ENCODE peak calls at places on chromosomes 1 and 21, in six cellular contexts. F, G, J, Q, P and M are unnamed samples.
A peak's percentile ranks its signal among the peaks of the same experiment; 100 is the strongest.

GRCh38 chr1:34785875-34786470 is 5.0 kb downstream of the GJB3 start:
- DNase-seq in F (no peak), G (no peak), J (no peak), Q (no peak), P (no peak), M (no peak)

GRCh38 chr1:48114596-48115384 is 107.7 kb upstream of the SLC5A9 start:
- DNase-seq in F (no peak), G (no peak), J (no peak), Q (no peak), P (no peak), M (no peak)

GRCh38 chr1:151533870-151534269 is 6.2 kb upstream of the TUFT1 start:
- DNase-seq in F (no peak), G (no peak), J (no peak), Q (no peak), P (no peak), M (no peak)

GRCh38 chr1:35433714-35434113 is 123.5 kb downstream of the KIAA0319L start:
- DNase-seq in F (no peak), G (no peak), J (no peak), Q (no peak), P (no peak), M (no peak)

GRCh38 chr1:2504949-2505272 is 21.5 kb downstream of the PANK4 start:
- DNase-seq in F (no peak), G (no peak), J (no peak), Q (no peak), P (no peak), M (no peak)

GRCh38 chr1:48073773-48074172 is 76.6 kb upstream of the TRABD2B start:
- DNase-seq in F (no peak), G (no peak), J (no peak), Q (no peak), P (no peak), M (no peak)

GRCh38 chr1:247118946-247119446 is 14.8 kb upstream of the ZNF669 start:
- DNase-seq in F (no peak), G (no peak), J (no peak), Q (peak; percentile 89), P (no peak), M (peak; percentile 59)

GRCh38 chr1:23341829-23342697 is 2.0 kb downstream of the HNRNPR start:
- DNase-seq in F (no peak), G (no peak), J (no peak), Q (no peak), P (no peak), M (no peak)

GRCh38 chr1:203215573-203215972 is 13.9 kb downstream of the CHIT1 start:
- DNase-seq in F (no peak), G (no peak), J (no peak), Q (no peak), P (no peak), M (peak; percentile 24)

GRCh38 chr21:23016617-23017016 is 2018.4 kb downstream of the NCAM2 start:
- DNase-seq in F (no peak), G (no peak), J (no peak), Q (no peak), P (no peak), M (peak; percentile 37)
- H3K9me3 ChIP-seq in F (peaks cover 5% of the 10 kb centered on the region), G (no peaks in the 10 kb centered on the region), J (no peaks in the 10 kb centered on the region), Q (no peaks in the 10 kb centered on the region), P (no peaks in the 10 kb centered on the region), M (no peaks in the 10 kb centered on the region)

GRCh38 chr1:156051011-156051725 is 2.4 kb downstream of the UBQLN4 start:
- DNase-seq in F (no peak), G (no peak), J (no peak), Q (no peak), P (no peak), M (no peak)

GRCh38 chr1:156053770-156054499 is at the start of gene UBQLN4:
- DNase-seq in F (peak; percentile 81), G (peak; percentile 89), J (peak; percentile 88), Q (peak; percentile 91), P (peak; percentile 93), M (peak; percentile 92)

GRCh38 chr1:156055343-156055645 is 712 bp downstream of the LAMTOR2 start:
- DNase-seq in F (no peak), G (no peak), J (no peak), Q (no peak), P (no peak), M (no peak)

GRCh38 chr1:156054500-156055342 is at the start of gene LAMTOR2:
- DNase-seq in F (peak; percentile 94), G (peak; percentile 99), J (peak; percentile 99), Q (peak; percentile 99), P (peak; percentile 98), M (peak; percentile 98)

DNA sequence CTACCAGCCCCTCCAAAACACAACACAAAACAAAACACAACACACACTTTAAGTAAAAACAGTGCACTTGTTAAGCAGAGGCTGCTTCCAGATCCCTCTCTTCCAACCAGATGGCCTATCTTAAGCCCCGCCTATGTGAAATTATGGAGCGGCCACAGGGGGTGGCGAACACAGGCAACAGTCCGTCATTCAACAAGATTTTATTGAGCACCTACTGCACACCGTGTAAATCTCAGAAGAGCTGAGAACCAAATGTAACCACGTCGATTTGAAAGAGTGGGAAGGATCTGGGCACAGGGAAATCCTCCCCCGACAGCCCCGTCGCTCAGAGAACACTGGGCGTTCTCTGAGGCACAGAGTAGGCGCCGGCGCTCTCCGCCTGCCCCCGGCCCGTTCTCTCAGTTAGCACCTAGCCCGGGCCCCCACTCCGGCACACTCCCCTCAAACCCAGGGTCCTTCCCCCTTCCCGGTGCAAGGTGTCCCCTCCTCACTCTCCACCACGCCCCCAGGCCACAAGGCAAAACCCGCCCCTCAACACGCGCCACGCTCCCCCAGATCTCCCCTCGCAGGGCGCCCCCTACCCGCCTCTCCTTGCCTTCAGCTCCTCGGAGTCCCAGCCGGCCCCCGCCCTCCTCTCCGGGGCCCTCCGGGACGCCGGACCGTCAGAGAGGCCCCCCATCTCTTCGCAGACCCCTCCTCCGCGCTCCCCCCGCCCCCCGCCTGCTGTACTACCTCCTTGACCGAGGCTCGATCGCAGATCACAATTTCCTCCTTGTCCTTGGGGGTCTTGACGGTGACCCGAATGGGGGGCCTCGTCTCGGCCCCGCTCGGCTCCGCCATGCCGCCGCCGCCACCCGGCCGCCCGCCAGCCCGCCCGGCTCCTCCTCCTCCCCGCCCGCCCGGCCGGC is 482 bp downstream of the UBQLN4 start:
- DNase-seq in F (peak; percentile 69), G (peak; percentile 55), J (peak; percentile 67), Q (peak; percentile 94), P (peak; percentile 51), M (peak; percentile 85)
- TF ChIP-seq CTCF in F (peak; percentile 40), G (no peak), J (no peak), Q (peak; percentile 44), P (no peak), M (peak; percentile 22)

GRCh38 chr1:4689941-4690635 is 35.7 kb downstream of the AJAP1 start:
- DNase-seq in F (no peak), G (no peak), J (no peak), Q (no peak), P (no peak), M (no peak)

GRCh38 chr1:4693316-4693715 is 38.9 kb downstream of the AJAP1 start:
- DNase-seq in F (no peak), G (no peak), J (no peak), Q (no peak), P (no peak), M (no peak)

GRCh38 chr1:4692437-4692836 is 38.0 kb downstream of the AJAP1 start:
- DNase-seq in F (no peak), G (no peak), J (no peak), Q (no peak), P (no peak), M (no peak)

GRCh38 chr1:4690951-4691675 is 36.7 kb downstream of the AJAP1 start:
- DNase-seq in F (no peak), G (no peak), J (no peak), Q (no peak), P (no peak), M (no peak)

GRCh38 chr1:4691766-4692405 is 37.5 kb downstream of the AJAP1 start:
- DNase-seq in F (no peak), G (no peak), J (no peak), Q (no peak), P (no peak), M (no peak)
- H3K9me3 ChIP-seq in F (peaks cover 69% of the 10 kb centered on the region), G (no peaks in the 10 kb centered on the region), J (no peaks in the 10 kb centered on the region), Q (no peaks in the 10 kb centered on the region), P (no peaks in the 10 kb centered on the region), M (no peaks in the 10 kb centered on the region)

DNA sequence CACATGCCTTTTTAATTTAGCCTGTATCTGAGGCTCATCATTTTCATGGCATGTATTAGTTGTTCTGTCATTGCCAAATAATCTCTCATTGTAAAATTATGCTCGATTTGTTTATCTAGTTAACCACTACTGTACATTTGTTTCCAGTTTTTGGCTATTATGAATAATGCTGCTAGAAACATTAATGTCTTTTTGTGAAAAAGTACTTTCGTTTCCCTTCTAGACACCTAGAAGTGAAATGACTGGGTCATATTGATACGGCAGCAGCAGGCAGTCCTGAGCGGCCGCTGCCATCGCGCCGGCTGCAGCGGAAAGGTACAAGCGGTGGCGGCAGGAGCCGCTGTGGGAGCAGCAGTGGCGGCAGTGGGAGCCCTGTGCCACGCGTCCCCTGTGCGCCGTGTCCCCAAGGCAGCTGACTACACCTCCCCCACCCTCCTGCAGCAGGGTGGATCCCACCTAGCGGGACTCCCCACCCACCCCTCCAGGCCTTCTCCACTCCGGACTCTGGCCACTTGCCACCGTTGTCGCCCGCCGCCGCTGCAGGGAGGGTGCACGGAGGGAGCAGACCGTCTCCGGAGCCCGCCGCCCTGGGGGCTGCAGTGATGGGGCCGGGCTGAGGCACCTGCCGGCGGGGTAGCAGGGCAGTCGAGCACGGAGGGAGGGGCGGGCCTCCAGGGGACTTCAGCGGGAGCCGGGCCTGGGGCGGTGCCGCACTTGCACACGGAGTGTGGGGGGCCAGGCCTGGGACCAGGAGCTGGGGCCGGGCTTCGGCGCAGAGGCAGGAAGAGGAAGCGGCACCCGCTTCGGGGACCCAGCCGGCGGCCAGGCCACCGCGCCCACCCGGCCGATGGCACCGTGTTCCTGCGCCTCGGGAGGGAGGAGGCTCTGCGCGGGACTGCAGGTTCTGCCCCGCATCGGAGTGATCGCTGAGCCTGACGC is 66.8 kb upstream of the RGS7 start:
- DNase-seq in F (peak; percentile 63), G (no peak), J (no peak), Q (peak; percentile 80), P (peak; percentile 36), M (peak; percentile 49)
- TF ChIP-seq CTCF in F (peak; percentile 4), G (no peak), J (no peak), Q (no peak), P (no peak), M (peak; percentile 17)

GRCh38 chr1:245652660-245653427 is 498.1 kb downstream of the KIF26B start:
- DNase-seq in F (no peak), G (no peak), J (no peak), Q (no peak), P (no peak), M (no peak)

GRCh38 chr1:245645406-245645805 is 490.6 kb downstream of the KIF26B start:
- DNase-seq in F (no peak), G (no peak), J (no peak), Q (no peak), P (no peak), M (no peak)

GRCh38 chr1:245645894-245646293 is 491.1 kb downstream of the KIF26B start:
- DNase-seq in F (no peak), G (no peak), J (no peak), Q (no peak), P (no peak), M (no peak)

GRCh38 chr1:245650441-245650840 is 495.7 kb downstream of the KIF26B start:
- DNase-seq in F (no peak), G (no peak), J (no peak), Q (no peak), P (no peak), M (no peak)

GRCh38 chr1:245648749-245649517 is 494.1 kb downstream of the KIF26B start:
- DNase-seq in F (no peak), G (no peak), J (no peak), Q (no peak), P (no peak), M (no peak)
- H3K9me3 ChIP-seq in F (no peaks in the 10 kb centered on the region), G (no peaks in the 10 kb centered on the region), J (no peaks in the 10 kb centered on the region), Q (peaks cover 8% of the 10 kb centered on the region), P (no peaks in the 10 kb centered on the region), M (peaks cover 14% of the 10 kb centered on the region)